ENCODE peak calls at places on chromosomes 13 and 19, in four cellular contexts. One of them, this sample, is unnamed.

GRCh38 chr13:83499286-83499685 is 383.0 kb downstream of the SLITRK1 start:
- DNase-seq in endothelial cell of umbilical vein: no peak
- DNase-seq in WTC11: no peak
- DNase-seq in HCT116: no peak
- DNase-seq in this sample: no peak

GRCh38 chr13:102325321-102325720 is 76.5 kb downstream of the FGF14 start:
- DNase-seq in endothelial cell of umbilical vein: no peak
- DNase-seq in HCT116: no peak
- DNase-seq in WTC11: no peak
- DNase-seq in this sample: no peak

GRCh38 chr19:19081642-19082151 is 17.9 kb downstream of the SLC25A42 start:
- DNase-seq in WTC11: no peak
- DNase-seq in endothelial cell of umbilical vein: no peak
- DNase-seq in HCT116: no peak
- DNase-seq in this sample: no peak

GRCh38 chr19:2982556-2982955 is 5.2 kb downstream of the TLE6 start:
- DNase-seq in WTC11: no peak
- DNase-seq in HCT116: no peak
- DNase-seq in endothelial cell of umbilical vein: no peak
- DNase-seq in this sample: no peak

GRCh38 chr13:82947121-82948077 is 934.9 kb downstream of the SLITRK1 start:
- DNase-seq in WTC11: no peak
- DNase-seq in HCT116: no peak
- DNase-seq in endothelial cell of umbilical vein: no peak
- DNase-seq in this sample: no peak

GRCh38 chr13:47594833-47595232 is 406.2 kb downstream of the SUCLA2 start:
- DNase-seq in WTC11: no peak
- DNase-seq in endothelial cell of umbilical vein: no peak
- DNase-seq in HCT116: no peak
- DNase-seq in this sample: peak; percentile 47

GRCh38 chr13:28859069-28859468 is 38.9 kb downstream of the MTUS2 start:
- DNase-seq in HCT116: no peak
- DNase-seq in endothelial cell of umbilical vein: no peak
- DNase-seq in WTC11: no peak
- DNase-seq in this sample: no peak

GRCh38 chr19:5983367-5983955 is 5.5 kb upstream of the RANBP3 start:
- DNase-seq in HCT116: no peak
- DNase-seq in WTC11: no peak
- DNase-seq in endothelial cell of umbilical vein: no peak
- DNase-seq in this sample: peak; percentile 78

GRCh38 chr13:23699271-23699670 is 129.1 kb downstream of the TNFRSF19 start:
- DNase-seq in endothelial cell of umbilical vein: no peak
- DNase-seq in WTC11: no peak
- DNase-seq in HCT116: no peak
- DNase-seq in this sample: no peak

GRCh38 chr19:50728084-50728737 is 5.0 kb downstream of the CLEC11A start:
- DNase-seq in WTC11: peak; percentile 99
- DNase-seq in HCT116: no peak
- DNase-seq in endothelial cell of umbilical vein: peak; percentile 86
- DNase-seq in this sample: peak; percentile 98

GRCh38 chr13:40394304-40394983 is 272.0 kb downstream of the FOXO1 start:
- DNase-seq in WTC11: no peak
- DNase-seq in endothelial cell of umbilical vein: peak; percentile 48
- DNase-seq in HCT116: no peak
- DNase-seq in this sample: no peak

GRCh38 chr19:10168386-10168948 is 26.3 kb downstream of the DNMT1 start:
- DNase-seq in endothelial cell of umbilical vein: no peak
- DNase-seq in WTC11: no peak
- DNase-seq in HCT116: no peak
- DNase-seq in this sample: no peak

GRCh38 chr19:43595999-43596841 is at the start of the genes IRGQ and ZNF576:
- DNase-seq in endothelial cell of umbilical vein: peak; percentile 100
- DNase-seq in HCT116: peak; percentile 99
- DNase-seq in WTC11: peak; percentile 100
- DNase-seq in this sample: peak; percentile 95

GRCh38 chr13:69935043-69935442 is 172.6 kb upstream of the ATXN8OS start:
- DNase-seq in WTC11: no peak
- DNase-seq in HCT116: peak; percentile 52
- DNase-seq in endothelial cell of umbilical vein: no peak
- DNase-seq in this sample: peak; percentile 58

GRCh38 chr19:43229315-43229714 is 23.9 kb upstream of the PSG4 start:
- DNase-seq in WTC11: no peak
- DNase-seq in endothelial cell of umbilical vein: no peak
- DNase-seq in HCT116: peak; percentile 56
- DNase-seq in this sample: peak; percentile 4

GRCh38 chr13:48942131-48942530 is 33.6 kb upstream of the FNDC3A start:
- DNase-seq in endothelial cell of umbilical vein: peak; percentile 42
- DNase-seq in WTC11: no peak
- DNase-seq in HCT116: no peak
- DNase-seq in this sample: no peak

GRCh38 chr19:32819415-32820400 is 49.9 kb downstream of the SLC7A9 start:
- DNase-seq in HCT116: no peak
- DNase-seq in WTC11: no peak
- DNase-seq in endothelial cell of umbilical vein: no peak
- DNase-seq in this sample: no peak

GRCh38 chr13:55615080-55615479 is 1525.6 kb upstream of the PRR20A start:
- DNase-seq in WTC11: no peak
- DNase-seq in HCT116: no peak
- DNase-seq in endothelial cell of umbilical vein: no peak
- DNase-seq in this sample: no peak

GRCh38 chr19:10226376-10227214 is 4.5 kb downstream of the S1PR2 start:
- DNase-seq in HCT116: no peak
- DNase-seq in WTC11: no peak
- DNase-seq in endothelial cell of umbilical vein: no peak
- DNase-seq in this sample: no peak

GRCh38 chr13:26983533-26984315 is 187.9 kb downstream of the USP12 start:
- DNase-seq in HCT116: no peak
- DNase-seq in endothelial cell of umbilical vein: no peak
- DNase-seq in WTC11: no peak
- DNase-seq in this sample: peak; percentile 89

GRCh38 chr19:42653841-42654240 is 59.1 kb upstream of the CEACAM8 start:
- DNase-seq in WTC11: no peak
- DNase-seq in endothelial cell of umbilical vein: no peak
- DNase-seq in HCT116: no peak
- DNase-seq in this sample: no peak

GRCh38 chr19:44602071-44602470 is 11.3 kb upstream of the IGSF23 start:
- DNase-seq in HCT116: no peak
- DNase-seq in endothelial cell of umbilical vein: no peak
- DNase-seq in WTC11: no peak
- DNase-seq in this sample: no peak

GRCh38 chr19:10517361-10517759 is at the start of gene S1PR5:
- DNase-seq in WTC11: peak; percentile 54
- DNase-seq in endothelial cell of umbilical vein: no peak
- DNase-seq in HCT116: no peak
- DNase-seq in this sample: no peak

GRCh38 chr19:45413497-45413896 is 7.1 kb downstream of the POLR1G start:
- DNase-seq in WTC11: no peak
- DNase-seq in endothelial cell of umbilical vein: no peak
- DNase-seq in HCT116: no peak
- DNase-seq in this sample: no peak

GRCh38 chr13:27338816-27339215 is 68.2 kb downstream of the RASL11A start:
- DNase-seq in endothelial cell of umbilical vein: no peak
- DNase-seq in WTC11: peak; percentile 66
- DNase-seq in HCT116: peak; percentile 36
- DNase-seq in this sample: peak; percentile 45

GRCh38 chr19:15378529-15379082 is 981 bp downstream of the AKAP8 start:
- DNase-seq in HCT116: no peak
- DNase-seq in WTC11: no peak
- DNase-seq in endothelial cell of umbilical vein: peak; percentile 43
- DNase-seq in this sample: peak; percentile 73

GRCh38 chr19:19460761-19461265 is 54.5 kb downstream of the TSSK6 start:
- DNase-seq in endothelial cell of umbilical vein: peak; percentile 11
- DNase-seq in WTC11: peak; percentile 49
- DNase-seq in HCT116: no peak
- DNase-seq in this sample: no peak

GRCh38 chr19:23823952-23824389 is 65.3 kb upstream of the ZNF681 start:
- DNase-seq in WTC11: peak; percentile 50
- DNase-seq in endothelial cell of umbilical vein: no peak
- DNase-seq in HCT116: no peak
- DNase-seq in this sample: peak; percentile 90

GRCh38 chr13:46031581-46032263 is 20.8 kb downstream of the ZC3H13 start:
- DNase-seq in endothelial cell of umbilical vein: no peak
- DNase-seq in WTC11: no peak
- DNase-seq in HCT116: no peak
- DNase-seq in this sample: no peak

GRCh38 chr19:2254052-2254872 is 2.0 kb downstream of the JSRP1 start:
- DNase-seq in HCT116: no peak
- DNase-seq in WTC11: peak; percentile 86
- DNase-seq in endothelial cell of umbilical vein: peak; percentile 51
- DNase-seq in this sample: no peak

GRCh38 chr19:49150106-49150943 is 4.9 kb downstream of the HRC start:
- DNase-seq in WTC11: peak; percentile 83
- DNase-seq in endothelial cell of umbilical vein: peak; percentile 83
- DNase-seq in HCT116: peak; percentile 76
- DNase-seq in this sample: peak; percentile 83

GRCh38 chr13:47437411-47437810 is 540.6 kb upstream of the HTR2A start:
- DNase-seq in HCT116: no peak
- DNase-seq in WTC11: no peak
- DNase-seq in endothelial cell of umbilical vein: no peak
- DNase-seq in this sample: no peak

GRCh38 chr13:99996177-99996705 is 14.7 kb downstream of the ZIC2 start:
- DNase-seq in WTC11: no peak
- DNase-seq in HCT116: no peak
- DNase-seq in endothelial cell of umbilical vein: peak; percentile 53
- DNase-seq in this sample: no peak
- TF ChIP-seq MAX in WTC11: no peak
- TF ChIP-seq MAX in HCT116: no peak
- TF ChIP-seq MAX in endothelial cell of umbilical vein: no peak
- TF ChIP-seq MAX in this sample: no peak

DNA sequence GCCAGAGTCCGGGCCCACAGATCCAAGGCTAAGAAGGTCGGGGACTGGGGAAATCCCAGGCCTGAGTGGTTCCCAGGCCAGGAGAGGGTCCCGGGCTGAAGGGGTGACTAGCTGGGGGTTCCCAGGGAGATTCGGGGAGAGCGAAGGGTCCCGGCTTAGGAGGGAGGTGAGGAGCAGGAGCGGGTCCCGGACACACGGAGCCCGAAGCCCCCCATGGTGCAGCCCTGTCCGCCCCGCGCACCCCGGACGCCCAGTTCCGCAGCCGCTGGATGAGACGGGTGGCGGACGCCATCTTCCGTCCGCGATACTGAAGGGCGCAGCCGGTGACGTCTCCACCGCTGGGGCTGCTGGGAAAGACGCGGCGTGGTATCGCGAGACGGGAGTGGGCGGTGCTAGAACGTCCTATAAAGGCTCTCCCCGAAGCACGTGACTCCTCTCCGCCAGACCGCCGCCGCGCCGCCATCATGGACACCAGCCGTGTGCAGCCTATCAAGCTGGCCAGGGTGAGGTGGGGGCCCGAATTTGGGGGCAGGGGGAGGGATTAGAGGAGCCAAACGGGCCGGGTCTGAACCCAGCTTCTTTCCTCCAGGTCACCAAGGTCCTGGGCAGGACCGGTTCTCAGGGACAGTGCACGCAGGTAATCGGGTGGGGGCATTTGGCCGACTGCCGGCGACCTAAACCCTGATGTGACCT is at the start of the genes NDUFA7 and RPS28:
- DNase-seq in HCT116: peak; percentile 86
- DNase-seq in WTC11: peak; percentile 98
- DNase-seq in endothelial cell of umbilical vein: peak; percentile 97
- DNase-seq in this sample: peak; percentile 100
- TF ChIP-seq CTCF in HCT116: no peak
- TF ChIP-seq CTCF in WTC11: no peak
- TF ChIP-seq CTCF in endothelial cell of umbilical vein: no peak
- TF ChIP-seq CTCF in this sample: no peak

DNA sequence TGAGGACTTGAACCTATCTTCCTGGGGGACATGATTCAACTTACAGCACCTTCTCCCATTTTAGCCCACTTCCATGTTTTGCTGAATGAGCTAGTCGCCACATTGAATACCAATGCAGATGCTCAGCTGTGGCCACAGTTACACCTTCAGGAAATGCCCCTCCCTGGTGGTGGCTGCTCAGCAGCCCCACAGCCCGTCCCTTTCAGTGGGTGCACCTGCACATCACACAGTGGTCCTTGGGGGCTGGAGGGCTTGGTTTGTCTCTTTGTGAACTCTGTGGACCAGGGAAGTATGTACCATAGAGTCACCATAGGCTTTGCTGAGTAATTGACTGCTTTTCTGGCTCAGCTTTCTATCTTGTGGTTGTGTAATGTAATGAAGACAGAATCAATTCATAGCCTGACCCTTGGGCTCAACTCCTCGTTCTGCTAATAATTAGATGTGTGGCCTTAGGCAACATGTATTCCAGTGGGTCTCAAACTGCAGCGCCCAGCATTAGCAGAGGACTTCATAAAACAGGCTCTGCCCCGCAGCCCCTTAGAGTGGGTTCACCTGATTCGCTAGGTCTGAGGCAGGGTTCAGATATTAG is 48.1 kb upstream of the FARP1 start:
- DNase-seq in WTC11: no peak
- DNase-seq in HCT116: no peak
- DNase-seq in endothelial cell of umbilical vein: no peak
- DNase-seq in this sample: no peak
- TF ChIP-seq MAX in WTC11: no peak
- TF ChIP-seq MAX in HCT116: no peak
- TF ChIP-seq MAX in endothelial cell of umbilical vein: no peak
- TF ChIP-seq MAX in this sample: no peak

GRCh38 chr13:76854209-76854608 is 32.0 kb downstream of the KCTD12 start:
- DNase-seq in WTC11: no peak
- DNase-seq in HCT116: no peak
- DNase-seq in endothelial cell of umbilical vein: no peak
- DNase-seq in this sample: no peak

GRCh38 chr13:76853481-76853880 is 32.7 kb downstream of the KCTD12 start:
- DNase-seq in HCT116: no peak
- DNase-seq in endothelial cell of umbilical vein: peak; percentile 81
- DNase-seq in WTC11: no peak
- DNase-seq in this sample: no peak

GRCh38 chr13:76852991-76853390 is 33.2 kb downstream of the KCTD12 start:
- DNase-seq in HCT116: no peak
- DNase-seq in endothelial cell of umbilical vein: peak; percentile 89
- DNase-seq in WTC11: no peak
- DNase-seq in this sample: no peak

GRCh38 chr13:76854894-76855293 is 31.3 kb downstream of the KCTD12 start:
- DNase-seq in endothelial cell of umbilical vein: no peak
- DNase-seq in WTC11: no peak
- DNase-seq in HCT116: no peak
- DNase-seq in this sample: no peak

GRCh38 chr13:76856141-76856571 is 30.0 kb downstream of the KCTD12 start:
- DNase-seq in endothelial cell of umbilical vein: no peak
- DNase-seq in WTC11: no peak
- DNase-seq in HCT116: no peak
- DNase-seq in this sample: peak; percentile 27
- TF ChIP-seq CTCF in endothelial cell of umbilical vein: no peak
- TF ChIP-seq CTCF in WTC11: no peak
- TF ChIP-seq CTCF in HCT116: no peak
- TF ChIP-seq CTCF in this sample: no peak

DNA sequence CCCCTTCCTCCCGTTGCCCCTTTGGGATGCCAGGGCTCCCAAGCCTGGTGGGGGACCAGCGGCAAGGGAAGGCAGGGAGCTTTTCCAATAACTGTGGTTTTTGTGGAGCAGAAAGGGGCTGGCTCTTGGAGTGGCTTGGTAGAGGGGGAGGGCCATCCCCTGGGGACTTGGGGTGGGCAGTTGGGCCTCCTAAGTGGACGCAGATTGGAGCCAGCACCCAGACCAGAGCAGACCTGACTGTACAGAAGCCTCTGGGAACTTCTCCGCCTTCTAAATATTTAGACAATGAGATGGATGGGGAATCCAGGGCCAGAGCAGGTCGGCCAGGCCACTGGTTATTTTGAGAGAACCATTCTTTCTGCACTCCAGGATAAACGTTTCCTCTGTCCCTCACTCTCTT is 4.2 kb downstream of the PTGIR start:
- DNase-seq in endothelial cell of umbilical vein: no peak
- DNase-seq in HCT116: no peak
- DNase-seq in WTC11: no peak
- DNase-seq in this sample: no peak
- TF ChIP-seq MAX in endothelial cell of umbilical vein: no peak
- TF ChIP-seq MAX in HCT116: no peak
- TF ChIP-seq MAX in WTC11: no peak
- TF ChIP-seq MAX in this sample: no peak